ENCODE peak calls at places on chromosomes 11 and 22, in eight cellular contexts. Q, C, R, M, I, D, X and W are unnamed samples.

GRCh38 chr22:32052259-32052658 is 9.2 kb downstream of the SLC5A1 start:
- DNase-seq in X (no peak), C (no peak), Q (no peak), D (no peak), M (no peak), R (no peak), I (no peak), W (no peak)

GRCh38 chr11:123457187-123457770 is 27.2 kb downstream of the GRAMD1B start:
- DNase-seq in C (no peak), Q (no peak), R (no peak), D (peak; percentile 57), I (no peak), M (no peak), X (no peak), W (peak; percentile 38)

GRCh38 chr11:24253237-24253760 is 243.6 kb upstream of the LUZP2 start:
- DNase-seq in I (no peak), D (no peak), M (no peak), Q (no peak), R (no peak), C (no peak), X (no peak), W (no peak)

GRCh38 chr11:12692238-12693074 is 18.2 kb downstream of the TEAD1 start:
- DNase-seq in Q (peak; percentile 97), D (peak; percentile 82), R (peak; percentile 50), C (peak; percentile 96), I (no peak), M (peak; percentile 60), X (peak; percentile 73), W (no peak)

GRCh38 chr11:74571062-74571399 is 21.4 kb upstream of the POLD3 start:
- DNase-seq in I (no peak), C (no peak), D (no peak), M (no peak), Q (no peak), X (no peak), R (no peak), W (no peak)

GRCh38 chr22:37299969-37300509 is 17.7 kb downstream of the CYTH4 start:
- DNase-seq in D (no peak), M (no peak), C (no peak), I (no peak), Q (no peak), R (no peak), X (no peak), W (no peak)

GRCh38 chr11:9849384-9849783 is 185.5 kb downstream of the SWAP70 start:
- DNase-seq in M (no peak), I (no peak), X (no peak), R (no peak), Q (no peak), C (no peak), D (no peak), W (no peak)

GRCh38 chr11:111359223-111360149 is 19.6 kb downstream of the POU2AF1 start:
- DNase-seq in M (no peak), X (no peak), I (no peak), D (no peak), R (peak; percentile 49), Q (no peak), C (no peak), W (peak; percentile 52)

GRCh38 chr11:70002433-70002832 is 75.7 kb upstream of the ANO1 start:
- DNase-seq in Q (no peak), I (no peak), D (no peak), X (no peak), C (no peak), M (no peak), R (no peak), W (peak; percentile 36)

GRCh38 chr11:116930177-116930576 is 92.8 kb upstream of the APOA1 start:
- DNase-seq in C (no peak), D (no peak), Q (no peak), I (no peak), M (no peak), R (no peak), X (no peak), W (peak; percentile 36)

GRCh38 chr11:45850446-45850845 is 3.2 kb downstream of the CRY2 start:
- DNase-seq in R (no peak), Q (peak; percentile 31), M (no peak), D (no peak), X (no peak), I (no peak), C (no peak), W (no peak)

GRCh38 chr22:39479254-39479653 is 22.4 kb downstream of the MGAT3 start:
- DNase-seq in I (no peak), Q (no peak), X (no peak), R (no peak), C (no peak), D (no peak), M (no peak), W (no peak)

GRCh38 chr22:37803636-37804371 is 3.9 kb upstream of the GCAT start:
- DNase-seq in R (no peak), C (peak; percentile 54), I (no peak), Q (no peak), X (no peak), D (no peak), M (no peak), W (no peak)

GRCh38 chr11:278001-278951 is at the start of gene NLRP6:
- DNase-seq in R (no peak), M (no peak), Q (no peak), C (peak; percentile 29), I (no peak), D (no peak), X (no peak), W (no peak)

GRCh38 chr11:281486-282161 is 3.4 kb downstream of the NLRP6 start:
- DNase-seq in I (no peak), M (no peak), D (no peak), X (no peak), C (peak; percentile 31), R (no peak), Q (no peak), W (no peak)

GRCh38 chr11:280762-281485 is 2.7 kb downstream of the NLRP6 start:
- DNase-seq in X (peak; percentile 11), R (no peak), M (no peak), D (no peak), I (no peak), Q (no peak), C (peak; percentile 30), W (no peak)

GRCh38 chr11:279966-280761 is 2.0 kb downstream of the NLRP6 start:
- DNase-seq in R (no peak), I (no peak), C (peak; percentile 42), X (peak; percentile 20), D (no peak), M (no peak), Q (peak; percentile 18), W (no peak)

GRCh38 chr11:279040-279965 is 1.1 kb downstream of the NLRP6 start:
- DNase-seq in Q (no peak), C (peak; percentile 35), R (no peak), M (no peak), D (no peak), X (no peak), I (no peak), W (no peak)
- H3K4me3 ChIP-seq in Q (no peak overlapping the region), C (no peak overlapping the region), R (no peak overlapping the region), M (no peak overlapping the region), D (peak overlapping the region; percentile 15), X (no peak overlapping the region), I (no peak overlapping the region), W (no peak overlapping the region)

DNA sequence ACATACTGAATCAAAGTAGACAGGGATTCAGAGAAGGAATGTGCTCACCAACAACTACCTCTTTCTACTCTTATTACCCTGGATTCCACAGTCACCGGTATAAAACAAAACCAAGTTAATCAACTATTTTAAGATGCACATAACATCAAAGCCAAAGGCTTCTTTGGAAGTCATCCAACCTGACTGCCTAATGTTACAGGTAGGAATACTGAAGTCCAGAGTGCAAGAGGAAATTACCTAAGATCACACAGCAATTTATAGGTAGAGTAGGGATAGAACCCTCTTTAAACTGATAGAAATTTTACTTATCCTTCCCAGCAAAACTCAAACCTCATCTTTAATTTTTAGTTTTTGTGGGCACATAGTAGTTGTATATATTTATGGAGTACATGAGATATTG is 76.3 kb downstream of the PAK1 start:
- DNase-seq in M (no peak), I (no peak), C (no peak), R (no peak), X (no peak), D (no peak), Q (no peak), W (no peak)
- TF ChIP-seq CTCF in M (no peak), I (no peak), C (no peak), R (no peak), X (no peak), D (no peak), Q (no peak), W (no peak)

GRCh38 chr11:73308963-73309960 is 1.2 kb downstream of the ARHGEF17 start:
- DNase-seq in M (peak; percentile 55), I (no peak), Q (peak; percentile 98), D (peak; percentile 82), R (peak; percentile 78), X (no peak), C (peak; percentile 92), W (peak; percentile 42)
- H3K4me3 ChIP-seq in M (peak overlapping the region; percentile 59), I (peak overlapping the region; percentile 76), Q (peak overlapping the region; percentile 88), D (peak overlapping the region; percentile 84), R (peak overlapping the region; percentile 59), X (no peak overlapping the region), C (peak overlapping the region; percentile 86), W (peak overlapping the region; percentile 72)

DNA sequence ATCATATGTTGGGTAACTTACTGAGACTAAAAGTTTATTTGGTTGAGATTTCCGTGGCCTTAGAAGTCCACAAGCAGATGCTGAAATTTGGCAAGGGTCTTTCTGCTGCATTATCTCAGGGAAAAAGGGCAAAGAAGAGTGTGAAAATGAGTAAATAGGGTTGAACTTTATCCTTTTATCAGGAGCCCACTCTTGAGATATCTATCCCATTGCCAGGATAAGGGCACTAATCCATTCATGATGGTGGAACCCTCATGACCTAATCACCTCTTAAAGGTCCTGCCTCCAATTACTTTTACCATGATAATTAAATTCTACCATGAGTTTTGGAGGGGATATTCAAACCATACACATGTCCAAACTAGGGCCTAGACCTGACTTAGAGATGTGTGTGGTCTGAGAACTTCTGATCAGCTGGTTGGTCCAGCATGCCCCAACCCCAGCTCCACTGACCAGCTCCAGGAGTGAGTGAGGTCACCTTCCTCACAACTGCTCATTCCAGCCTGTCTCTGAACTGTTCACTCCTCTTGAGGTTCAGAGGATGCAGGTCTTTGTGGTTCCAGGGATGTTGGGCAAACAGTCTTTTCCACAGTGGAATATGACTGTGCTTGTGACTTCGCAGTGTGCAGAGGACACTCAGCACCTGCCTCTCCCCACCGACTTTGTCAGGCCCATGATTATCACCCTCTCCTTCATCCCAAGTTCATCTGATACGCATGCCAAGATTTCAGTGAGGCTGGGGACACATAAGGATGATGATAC is 130.1 kb upstream of the TOP3B start:
- DNase-seq in R (no peak), X (no peak), I (no peak), C (no peak), D (no peak), Q (no peak), M (no peak), W (no peak)
- TF ChIP-seq CTCF in R (no peak), X (no peak), I (no peak), C (no peak), D (no peak), Q (no peak), M (no peak), W (no peak)